ENCODE peak calls at places on chromosomes 16 and 17, in nine cellular contexts. G is pancreas; S is stimulated activated memory B cell treated with anti-CD40 and anti-IgM and Interleukin-4, amounts not matched to agents 10 μg/mL and 1 μg/mL and 100 μg/mL, for 72 hours; D is activated CD8-positive, alpha-beta memory T cell treated with anti-CD3 and anti-CD28 coated beads, Interleukin-2, amount 10 ng/mL, durations not matched to agents 7 days and 5 days; A is right cardiac atrium; Y is left colon; H is Right ventricle myocardium superior; V is upper lobe of left lung; Q is A549. M is an unnamed sample.

GRCh38 chr16:27113341-27113841 is 46.7 kb downstream of the C16orf82 start:
- ATAC-seq in D (no peak), H (no peak), V (no peak), Q (no peak), Y (no peak), S (peak), G (no peak), A (no peak), M (peak)

GRCh38 chr17:78230252-78230962 is 1.0 kb upstream of the TMEM235 start:
- ATAC-seq in H (no peak), Q (no peak), S (no peak), A (no peak), G (no peak), Y (no peak), D (no peak), V (no peak), M (no peak)

GRCh38 chr16:46651305-46651704 is 30.1 kb upstream of the SHCBP1 start:
- ATAC-seq in H (no peak), A (no peak), Y (no peak), G (no peak), Q (no peak), V (no peak), D (no peak), S (no peak), M (no peak)

GRCh38 chr16:70700101-70701020 is 14.5 kb upstream of the MTSS2 start:
- ATAC-seq in G (peak), S (no peak), Y (no peak), A (peak), V (no peak), Q (no peak), H (peak), D (no peak), M (peak)

GRCh38 chr17:68310141-68310540 is 18.8 kb downstream of the ARSG start:
- ATAC-seq in A (no peak), Q (peak), H (no peak), Y (no peak), G (no peak), V (no peak), S (no peak), D (peak), M (peak)

GRCh38 chr17:57874434-57875108 is 24.7 kb upstream of the MRPS23 start:
- ATAC-seq in V (peak), A (peak), S (peak), G (peak), Q (no peak), D (peak), Y (no peak), H (peak), M (no peak)

GRCh38 chr16:85512716-85513115 is 100.4 kb upstream of the GSE1 start:
- ATAC-seq in Q (no peak), G (no peak), V (no peak), S (no peak), A (no peak), H (no peak), D (no peak), Y (no peak), M (no peak)

GRCh38 chr16:77951788-77952187 is 70.6 kb upstream of the CLEC3A start:
- ATAC-seq in Y (peak), V (no peak), D (no peak), S (no peak), H (no peak), A (no peak), G (peak), Q (peak), M (no peak)

GRCh38 chr17:42249681-42250446 is 26.3 kb downstream of the STAT5B start:
- ATAC-seq in A (no peak), D (peak), V (no peak), Q (no peak), H (no peak), G (no peak), Y (no peak), S (no peak), M (no peak)

GRCh38 chr16:79171504-79172240 is 428.9 kb downstream of the MAF start:
- ATAC-seq in H (no peak), Y (no peak), S (no peak), D (no peak), A (no peak), Q (no peak), G (no peak), V (no peak), M (no peak)

GRCh38 chr16:85457366-85457765 is 155.8 kb upstream of the GSE1 start:
- ATAC-seq in V (no peak), G (no peak), Q (peak), H (no peak), Y (no peak), S (no peak), A (no peak), D (no peak), M (peak)

GRCh38 chr16:30660424-30661251 is 2.4 kb downstream of the FBRS start:
- ATAC-seq in D (no peak), V (no peak), Q (no peak), S (no peak), Y (peak), G (no peak), A (no peak), H (no peak), M (no peak)